ENCODE peak calls at places on chromosome 1, in ten cellular contexts. Y is naive thymus-derived CD4-positive, alpha-beta T cell; D is PC-3; N is A673; L is body of pancreas; Z is Panc1; M is small intestine; X is neuronal stem cell; K is esophagus squamous epithelium; O is SK-N-SH. R is an unnamed sample.

GRCh38 chr1:113928129-113928949 is 785 bp upstream of the HIPK1 start:
- DNase-seq in Z (no peak), L (no peak), N (no peak), O (no peak), X (no peak), K (no peak), D (peak; percentile 31), Y (no peak), M (peak; percentile 12), R (no peak)

GRCh38 chr1:15808955-15809354 is 1.5 kb upstream of the UQCRHL start:
- DNase-seq in X (no peak), K (no peak), M (no peak), Y (no peak), L (no peak), Z (no peak), D (peak; percentile 44), O (no peak), N (no peak), R (no peak)

GRCh38 chr1:39282537-39283216 is 78.2 kb downstream of the MACF1 start:
- DNase-seq in N (no peak), L (peak; percentile 36), D (no peak), K (no peak), X (no peak), Z (no peak), Y (no peak), M (no peak), O (no peak), R (no peak)

GRCh38 chr1:91883470-91883869 is 2.5 kb downstream of the TGFBR3 start:
- DNase-seq in L (no peak), D (peak; percentile 68), Y (no peak), O (peak; percentile 41), M (peak; percentile 32), Z (no peak), N (peak; percentile 59), X (no peak), K (no peak), R (no peak)

GRCh38 chr1:160083968-160084770 is 2.8 kb downstream of the KCNJ9 start:
- DNase-seq in L (peak; percentile 90), Z (no peak), N (no peak), K (no peak), M (peak; percentile 85), X (no peak), Y (peak; percentile 73), D (peak; percentile 84), O (peak; percentile 72), R (no peak)

GRCh38 chr1:247322849-247323586 is 8.6 kb downstream of the ZNF496 start:
- DNase-seq in K (no peak), X (no peak), M (no peak), L (no peak), Y (peak; percentile 33), N (no peak), Z (no peak), O (no peak), D (no peak), R (no peak)

GRCh38 chr1:235642943-235643371 is 6.6 kb downstream of the GNG4 start:
- DNase-seq in L (no peak), O (peak; percentile 27), N (no peak), K (no peak), D (no peak), Z (no peak), X (no peak), M (no peak), Y (peak; percentile 29), R (no peak)

GRCh38 chr1:92503926-92504750 is 17.4 kb upstream of the GFI1 start:
- DNase-seq in Y (no peak), O (no peak), X (no peak), Z (no peak), L (no peak), D (no peak), M (no peak), K (no peak), N (no peak), R (no peak)

GRCh38 chr1:225767591-225768540 is 9.8 kb upstream of the SRP9 start:
- DNase-seq in D (peak; percentile 39), Z (no peak), K (no peak), N (peak; percentile 33), O (no peak), L (peak; percentile 85), X (no peak), M (no peak), Y (no peak), R (no peak)

GRCh38 chr1:43582162-43582566 is 51.5 kb downstream of the PTPRF start:
- DNase-seq in K (no peak), D (peak; percentile 96), X (peak; percentile 52), M (peak; percentile 96), L (peak; percentile 26), N (peak; percentile 47), Z (peak; percentile 69), O (no peak), Y (peak; percentile 34), R (no peak)

GRCh38 chr1:9289090-9289534 is 3.6 kb upstream of the SPSB1 start:
- DNase-seq in K (no peak), O (no peak), N (peak; percentile 78), Y (peak; percentile 76), M (peak; percentile 78), D (peak; percentile 92), Z (peak; percentile 88), L (peak; percentile 74), X (peak; percentile 58), R (no peak)

GRCh38 chr1:154176341-154176740 is 15.6 kb downstream of the TPM3 start:
- DNase-seq in M (peak; percentile 67), N (peak; percentile 61), O (no peak), X (no peak), Y (no peak), D (peak; percentile 40), K (no peak), L (no peak), Z (no peak), R (no peak)

GRCh38 chr1:228109073-228109961 is at the start of gene MRPL55:
- DNase-seq in L (peak; percentile 99), Y (peak; percentile 100), M (peak; percentile 98), Z (peak; percentile 76), K (peak; percentile 89), N (peak; percentile 97), D (peak; percentile 100), O (peak; percentile 96), X (peak; percentile 96), R (no peak)

GRCh38 chr1:228108742-228109072 is 392 bp downstream of the MRPL55 start:
- DNase-seq in O (no peak), N (no peak), M (no peak), Y (no peak), L (no peak), Z (no peak), K (no peak), D (no peak), X (no peak), R (no peak)

GRCh38 chr1:228106800-228107054 is 2.4 kb downstream of the MRPL55 start:
- DNase-seq in Y (no peak), N (no peak), M (no peak), O (no peak), L (no peak), X (no peak), D (no peak), K (no peak), Z (no peak), R (no peak)

GRCh38 chr1:228107636-228108035 is 1.5 kb downstream of the MRPL55 start:
- DNase-seq in Y (no peak), O (no peak), L (peak; percentile 17), M (no peak), Z (no peak), D (no peak), N (no peak), K (no peak), X (no peak), R (no peak)

DNA sequence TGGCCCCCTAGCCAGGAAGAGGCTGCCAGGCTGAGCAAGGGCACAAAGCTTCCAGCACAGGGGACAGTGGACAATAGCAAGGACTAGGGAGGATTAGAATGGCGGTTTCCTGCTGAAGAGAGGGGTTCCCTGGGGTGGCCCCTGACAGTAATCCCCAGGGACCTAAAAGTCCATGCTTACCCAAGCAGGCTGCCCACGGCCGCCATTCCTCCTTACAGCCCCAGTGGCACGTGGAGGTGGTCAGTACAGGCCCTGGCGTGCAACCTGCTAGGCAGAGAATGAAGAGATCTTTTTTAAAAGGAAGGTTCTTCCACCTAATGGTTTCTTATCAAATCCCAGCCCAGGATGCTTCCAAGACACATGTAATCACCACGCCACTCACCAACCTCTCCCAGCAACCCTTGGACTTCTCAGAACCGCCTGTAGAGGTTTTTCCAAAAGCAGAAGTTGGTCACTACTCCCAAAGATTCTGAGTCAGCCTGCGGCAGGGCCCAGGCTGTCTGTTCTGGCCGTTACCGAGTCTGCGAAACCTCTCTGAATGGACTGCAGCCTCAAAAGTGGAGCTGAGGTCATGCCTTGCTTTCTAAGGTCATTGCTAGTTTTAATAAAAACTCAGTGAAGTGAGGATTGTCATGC is 926 bp downstream of the MRPL55 start:
- DNase-seq in O (no peak), D (no peak), K (no peak), Y (no peak), N (no peak), M (no peak), Z (no peak), X (no peak), L (no peak), R (no peak)
- H3K4me3 ChIP-seq in O (peak overlapping the region; percentile 100), D (peak overlapping the region; percentile 87), K (peak overlapping the region; percentile 95), Y (peak overlapping the region; percentile 100), N (peak overlapping the region; percentile 87), M (peak overlapping the region; percentile 75), Z (peak overlapping the region; percentile 100), X (peak overlapping the region; percentile 98), L (no peak overlapping the region), R (peak overlapping the region; percentile 87)

GRCh38 chr1:182580736-182581135 is 8.3 kb downstream of the RNASEL start:
- DNase-seq in Z (no peak), X (no peak), N (no peak), O (no peak), L (no peak), Y (no peak), K (no peak), D (no peak), M (no peak), R (no peak)
- H3K27ac ChIP-seq in Z (no peak overlapping the region), X (no peak overlapping the region), N (no peak overlapping the region), O (no peak overlapping the region), L (no peak overlapping the region), Y (no peak overlapping the region), K (no peak overlapping the region), D (no peak overlapping the region), M (no peak overlapping the region), R (no peak overlapping the region)

DNA sequence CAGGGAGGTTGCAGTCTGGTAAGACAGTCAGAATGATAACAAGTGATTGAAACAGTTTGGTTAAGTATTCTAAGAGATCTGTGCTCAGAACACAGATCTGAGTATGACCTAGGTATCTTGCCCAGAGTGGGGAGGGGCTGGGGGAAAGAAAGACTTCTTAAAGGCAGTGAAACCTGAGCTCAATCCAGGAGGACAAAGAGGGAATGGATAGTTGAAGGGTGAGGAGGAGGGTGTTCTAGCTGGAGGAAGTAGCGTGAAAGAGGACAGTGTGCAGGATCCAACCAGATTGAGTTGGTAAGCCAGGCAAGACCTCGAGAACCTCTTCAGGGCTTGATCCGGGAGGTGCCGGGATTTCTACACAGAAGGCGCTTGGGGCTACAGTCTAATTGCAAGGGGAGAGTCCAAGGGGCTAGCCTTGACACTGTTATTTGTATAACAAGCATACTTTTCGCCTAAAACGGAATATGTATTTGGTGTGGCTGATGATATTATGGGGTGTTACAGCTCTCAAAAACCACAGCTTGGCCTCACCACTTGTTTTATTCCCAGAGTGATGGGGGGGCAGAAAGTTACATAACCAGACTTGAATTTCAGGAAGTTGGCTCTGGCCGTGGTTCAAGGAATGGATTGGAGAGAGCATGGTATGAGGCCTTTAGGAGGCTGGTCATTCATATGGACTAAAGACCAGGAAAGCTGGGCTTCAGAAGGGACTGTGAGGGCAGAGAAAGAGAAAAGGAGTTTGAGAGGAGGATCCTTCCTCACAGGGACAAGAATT is 19.1 kb downstream of the RCSD1 start:
- DNase-seq in O (no peak), L (no peak), K (no peak), N (no peak), X (no peak), Y (no peak), D (no peak), M (no peak), Z (no peak), R (no peak)
- H3K4me3 ChIP-seq in O (no peak overlapping the region), L (no peak overlapping the region), K (no peak overlapping the region), N (no peak overlapping the region), X (no peak overlapping the region), Y (no peak overlapping the region), D (no peak overlapping the region), M (no peak overlapping the region), Z (no peak overlapping the region), R (no peak overlapping the region)

GRCh38 chr1:205711105-205712048 is 31.1 kb upstream of the SLC45A3 start:
- DNase-seq in X (peak; percentile 77), K (no peak), O (peak; percentile 70), D (peak; percentile 93), L (peak; percentile 72), N (peak; percentile 82), Y (peak; percentile 36), M (peak; percentile 78), Z (peak; percentile 70), R (no peak)
- H3K27ac ChIP-seq in X (no peak overlapping the region), K (no peak overlapping the region), O (peak overlapping the region; percentile 55), D (no peak overlapping the region), L (no peak overlapping the region), N (no peak overlapping the region), Y (no peak overlapping the region), M (no peak overlapping the region), Z (peak overlapping the region; percentile 23), R (no peak overlapping the region)